ENCODE peak calls at places on chromosomes 5 and 9, in six cellular contexts. K is IMR-90, T is H9, X is neuronal stem cell, E is trophoblast cell, R is H1. J is an unnamed sample.

GRCh38 chr5:29162297-29162696 is 2031.2 kb upstream of the CDH6 start:
- DNase-seq in X (no peak), E (no peak), T (no peak), K (no peak), R (no peak), J (no peak)

GRCh38 chr5:125045647-125046046 is 299.2 kb upstream of the ZNF608 start:
- DNase-seq in E (no peak), T (no peak), X (no peak), K (peak; percentile 54), R (no peak), J (no peak)

GRCh38 chr5:30040483-30041116 is 1152.9 kb upstream of the CDH6 start:
- DNase-seq in R (peak; percentile 67), E (no peak), K (peak; percentile 31), X (peak; percentile 74), T (peak; percentile 68), J (peak; percentile 61)

GRCh38 chr5:141389153-141390042 is 1.9 kb downstream of the PCDHGB4 start:
- DNase-seq in T (no peak), K (no peak), X (no peak), R (no peak), E (no peak), J (no peak)

GRCh38 chr9:4292781-4293180 is 7.1 kb downstream of the GLIS3 start:
- DNase-seq in K (peak; percentile 17), E (no peak), T (no peak), R (no peak), X (no peak), J (no peak)

GRCh38 chr9:68802525-68803015 is 97.5 kb downstream of the PIP5K1B start:
- DNase-seq in X (no peak), R (no peak), E (no peak), K (no peak), T (no peak), J (no peak)

GRCh38 chr5:68024426-68024825 is 191.1 kb upstream of the PIK3R1 start:
- DNase-seq in E (no peak), T (no peak), R (no peak), K (no peak), X (no peak), J (no peak)

GRCh38 chr9:971901-972511 is 4.4 kb upstream of the DMRT3 start:
- DNase-seq in T (peak; percentile 87), K (no peak), R (peak; percentile 91), X (peak; percentile 76), E (no peak), J (no peak)

GRCh38 chr9:128296340-128297220 is 20.5 kb downstream of the SWI5 start:
- DNase-seq in K (peak; percentile 28), T (no peak), E (peak; percentile 73), R (no peak), X (no peak), J (no peak)

GRCh38 chr5:168707646-168708300 is 128.6 kb upstream of the PANK3 start:
- DNase-seq in K (no peak), X (no peak), R (no peak), E (no peak), T (no peak), J (no peak)

GRCh38 chr9:37062331-37062730 is 28.3 kb upstream of the PAX5 start:
- DNase-seq in X (no peak), K (no peak), T (no peak), E (no peak), R (no peak), J (no peak)

GRCh38 chr5:149018909-149019443 is 43.9 kb downstream of the SH3TC2 start:
- DNase-seq in E (no peak), K (peak; percentile 84), X (no peak), T (no peak), R (no peak), J (peak; percentile 86)

GRCh38 chr9:116661037-116661954 is 25.8 kb upstream of the TRIM32 start:
- DNase-seq in E (peak; percentile 26), X (peak; percentile 48), R (no peak), T (peak; percentile 41), K (peak; percentile 84), J (peak; percentile 75)

GRCh38 chr9:2725126-2725525 is 7.8 kb downstream of the KCNV2 start:
- DNase-seq in E (no peak), T (no peak), X (no peak), K (no peak), R (no peak), J (no peak)

GRCh38 chr5:91382530-91383026 is 539 bp downstream of the ARRDC3 start:
- DNase-seq in R (no peak), T (no peak), K (peak; percentile 33), X (peak; percentile 45), E (peak; percentile 18), J (peak; percentile 48)

GRCh38 chr5:68446070-68446357 is 230.5 kb downstream of the PIK3R1 start:
- DNase-seq in X (no peak), E (no peak), K (no peak), R (no peak), T (no peak), J (no peak)

GRCh38 chr5:73135429-73136276 is 15.3 kb downstream of the TMEM171 start:
- DNase-seq in R (no peak), K (peak; percentile 42), E (no peak), T (peak; percentile 53), X (no peak), J (peak; percentile 45)

GRCh38 chr5:74141053-74141452 is 499.5 kb downstream of the ENC1 start:
- DNase-seq in E (no peak), K (peak; percentile 79), R (no peak), X (no peak), T (no peak), J (no peak)

GRCh38 chr9:133226219-133227171 is 17.4 kb upstream of the OBP2B start:
- DNase-seq in R (peak; percentile 38), X (no peak), T (peak; percentile 41), E (no peak), K (no peak), J (no peak)

GRCh38 chr5:143648696-143649095 is 163.3 kb upstream of the HMHB1 start:
- DNase-seq in R (no peak), E (no peak), T (no peak), X (no peak), K (no peak), J (no peak)

GRCh38 chr5:97231025-97231636 is 48.1 kb upstream of the RIOK2 start:
- DNase-seq in X (peak; percentile 51), R (no peak), T (peak; percentile 30), E (peak; percentile 60), K (peak; percentile 86), J (peak; percentile 77)

DNA sequence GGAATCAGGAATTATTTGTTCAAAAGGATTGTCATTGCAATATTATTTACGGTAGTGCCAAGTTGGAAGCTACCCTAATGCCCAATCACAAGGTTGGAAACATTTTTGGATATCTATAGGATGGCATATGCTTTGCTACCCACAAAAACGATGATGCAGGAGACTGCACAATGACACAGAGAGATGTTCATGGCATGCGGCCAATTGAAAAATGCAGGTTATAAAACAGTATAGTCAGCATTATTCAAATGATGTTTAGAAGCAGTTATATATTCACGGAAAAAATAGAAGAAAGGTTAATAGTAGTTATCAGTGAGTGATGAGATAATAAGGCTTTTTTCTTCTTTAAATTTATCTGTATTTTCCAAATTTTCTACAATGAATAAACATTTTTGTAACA is 5.9 kb upstream of the ACSL6 start:
- DNase-seq in X (no peak), K (no peak), T (no peak), E (no peak), R (no peak), J (no peak)
- H3K4me1 ChIP-seq in X (no peaks in the 10 kb centered on the region), K (no peaks in the 10 kb centered on the region), T (no peaks in the 10 kb centered on the region), E (no peaks in the 10 kb centered on the region), R (no peaks in the 10 kb centered on the region), J (no peaks in the 10 kb centered on the region)

GRCh38 chr5:1183424-1184162 is 17.8 kb upstream of the SLC6A19 start:
- DNase-seq in R (no peak), E (no peak), K (no peak), X (no peak), T (no peak), J (no peak)
- H3K14ac ChIP-seq in R (no peak overlapping the region), E (no peak overlapping the region), K (no peak overlapping the region), X (peak overlapping the region; percentile 56), T (no peak overlapping the region), J (no peak overlapping the region)

DNA sequence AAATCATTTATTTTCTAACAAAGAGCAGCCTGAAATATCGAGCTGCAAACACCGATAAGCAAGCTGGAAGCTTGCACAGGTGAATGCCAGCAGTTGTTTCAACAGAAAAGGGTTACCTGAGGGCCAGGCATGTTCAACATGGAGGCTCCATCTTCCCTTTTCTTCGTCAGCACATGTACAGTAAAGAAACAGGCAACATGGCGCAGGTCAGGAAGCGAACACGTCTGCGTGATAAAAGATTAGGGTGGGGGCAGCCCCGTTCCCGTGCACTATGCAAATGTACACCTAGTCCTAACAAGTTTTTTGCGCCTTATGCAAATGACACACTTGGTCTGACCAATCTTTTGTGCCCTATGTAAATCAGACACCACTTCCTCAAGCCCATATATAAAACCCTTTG is 452.1 kb upstream of the PTPRD start:
- DNase-seq in E (no peak), K (no peak), X (no peak), R (no peak), T (no peak), J (no peak)
- H3K4me2 ChIP-seq in E (no peak overlapping the region), K (no peak overlapping the region), X (no peak overlapping the region), R (no peak overlapping the region), T (no peak overlapping the region), J (no peak overlapping the region)

GRCh38 chr9:112301420-112301819 is 32.0 kb downstream of the PTBP3 start:
- DNase-seq in X (no peak), T (no peak), E (no peak), K (no peak), R (no peak), J (no peak)

GRCh38 chr9:112295174-112295573 is 38.2 kb downstream of the PTBP3 start:
- DNase-seq in X (no peak), T (no peak), K (no peak), E (peak; percentile 32), R (no peak), J (no peak)

GRCh38 chr9:112299514-112299913 is 33.9 kb downstream of the PTBP3 start:
- DNase-seq in X (no peak), K (peak; percentile 60), E (no peak), R (no peak), T (no peak), J (peak; percentile 45)

DNA sequence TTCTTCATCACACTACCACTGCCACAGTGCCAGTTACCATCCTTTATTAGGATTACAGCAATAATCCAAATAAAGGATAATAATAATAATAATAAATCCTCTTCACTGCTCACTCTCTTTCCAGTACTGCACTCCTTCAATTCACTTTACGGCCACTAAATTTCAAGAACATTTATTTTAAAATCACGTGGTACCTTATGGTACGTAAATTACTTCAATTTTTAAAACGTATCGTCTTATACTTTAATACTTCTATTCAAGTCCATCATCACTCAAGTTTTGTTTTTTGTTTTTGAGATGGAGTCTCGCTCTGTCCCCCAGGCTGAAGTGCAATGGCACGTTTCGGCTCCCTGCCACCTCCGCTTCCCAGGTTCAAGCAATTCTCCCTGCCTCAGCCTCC is 36.5 kb downstream of the PTBP3 start:
- DNase-seq in X (no peak), R (no peak), E (no peak), K (no peak), T (no peak), J (no peak)
- H3K4me1 ChIP-seq in X (no peaks in the 10 kb centered on the region), R (no peaks in the 10 kb centered on the region), E (no peaks in the 10 kb centered on the region), K (peaks cover 2% of the 10 kb centered on the region), T (no peaks in the 10 kb centered on the region), J (peaks cover 3% of the 10 kb centered on the region)

GRCh38 chr5:158739941-158740340 is 359.8 kb downstream of the EBF1 start:
- DNase-seq in K (no peak), T (no peak), R (no peak), E (no peak), X (no peak), J (no peak)
- H3K14ac ChIP-seq in K (no peak overlapping the region), T (no peak overlapping the region), R (no peak overlapping the region), E (no peak overlapping the region), X (no peak overlapping the region), J (no peak overlapping the region)